ENCODE peak calls at places on chromosomes 7 and 10, in eight cellular contexts. T, V, F, D, E, C, X and H are unnamed samples.

GRCh38 chr10:123175389-123176387 is 21.5 kb downstream of the BUB3 start:
- DNase-seq in F (no peak), D (no peak), C (no peak), V (no peak), E (no peak), X (no peak), T (peak), H (no peak)

GRCh38 chr7:918441-919113 is 35.9 kb downstream of the ADAP1 start:
- DNase-seq in F (no peak), E (no peak), V (peak), C (peak), D (no peak), T (no peak), X (peak), H (no peak)

GRCh38 chr7:46751471-46751870 is 830.4 kb upstream of the IGFBP3 start:
- DNase-seq in X (no peak), D (no peak), F (no peak), E (no peak), C (no peak), T (no peak), V (no peak), H (no peak)

GRCh38 chr10:132611026-132611910 is 73.7 kb downstream of the INPP5A start:
- DNase-seq in F (no peak), C (no peak), D (no peak), T (no peak), E (no peak), V (no peak), X (no peak), H (no peak)

GRCh38 chr10:128049226-128050010 is 76.8 kb downstream of the MKI67 start:
- DNase-seq in T (peak), F (no peak), V (no peak), D (no peak), X (peak), C (no peak), E (no peak), H (no peak)

GRCh38 chr7:29292886-29293658 is 98.5 kb downstream of the CHN2 start:
- DNase-seq in T (no peak), X (no peak), C (no peak), V (peak), F (no peak), D (no peak), E (no peak), H (no peak)

GRCh38 chr7:96949766-96950165 is 55.6 kb upstream of the DLX6 start:
- DNase-seq in X (no peak), F (peak), T (no peak), D (peak), E (peak), V (no peak), C (no peak), H (no peak)

GRCh38 chr10:31770307-31770902 is 158.2 kb downstream of the ARHGAP12 start:
- DNase-seq in D (no peak), E (no peak), F (no peak), X (peak), V (no peak), C (no peak), T (peak), H (no peak)

GRCh38 chr7:107838816-107839584 is 36.0 kb upstream of the SLC26A3 start:
- DNase-seq in D (no peak), F (no peak), C (no peak), X (no peak), V (no peak), E (no peak), T (no peak), H (no peak)

GRCh38 chr7:65980478-65981250 is 1.3 kb downstream of the GUSB start:
- DNase-seq in E (no peak), T (peak), D (no peak), X (peak), C (peak), V (no peak), F (peak), H (peak)

GRCh38 chr10:125373546-125373945 is 213.2 kb upstream of the CTBP2 start:
- DNase-seq in D (no peak), E (no peak), V (no peak), T (peak), C (no peak), F (no peak), X (no peak), H (no peak)

GRCh38 chr7:30142710-30143109 is 7.9 kb downstream of the MTURN start:
- DNase-seq in C (no peak), F (peak), E (peak), V (no peak), D (no peak), T (no peak), X (no peak), H (no peak)

GRCh38 chr10:58334817-58335305 is at the start of gene UBE2D1:
- DNase-seq in C (peak), V (peak), F (peak), E (peak), X (peak), D (no peak), T (peak), H (no peak)

GRCh38 chr7:130492519-130493274 is 812 bp downstream of the MEST start:
- DNase-seq in E (peak), F (no peak), T (no peak), X (no peak), C (no peak), V (no peak), D (no peak), H (no peak)
- H3K4me3 ChIP-seq in E (peak), F (peak), T (no peak), X (no peak), C (peak), V (peak), D (peak), H (peak)

DNA sequence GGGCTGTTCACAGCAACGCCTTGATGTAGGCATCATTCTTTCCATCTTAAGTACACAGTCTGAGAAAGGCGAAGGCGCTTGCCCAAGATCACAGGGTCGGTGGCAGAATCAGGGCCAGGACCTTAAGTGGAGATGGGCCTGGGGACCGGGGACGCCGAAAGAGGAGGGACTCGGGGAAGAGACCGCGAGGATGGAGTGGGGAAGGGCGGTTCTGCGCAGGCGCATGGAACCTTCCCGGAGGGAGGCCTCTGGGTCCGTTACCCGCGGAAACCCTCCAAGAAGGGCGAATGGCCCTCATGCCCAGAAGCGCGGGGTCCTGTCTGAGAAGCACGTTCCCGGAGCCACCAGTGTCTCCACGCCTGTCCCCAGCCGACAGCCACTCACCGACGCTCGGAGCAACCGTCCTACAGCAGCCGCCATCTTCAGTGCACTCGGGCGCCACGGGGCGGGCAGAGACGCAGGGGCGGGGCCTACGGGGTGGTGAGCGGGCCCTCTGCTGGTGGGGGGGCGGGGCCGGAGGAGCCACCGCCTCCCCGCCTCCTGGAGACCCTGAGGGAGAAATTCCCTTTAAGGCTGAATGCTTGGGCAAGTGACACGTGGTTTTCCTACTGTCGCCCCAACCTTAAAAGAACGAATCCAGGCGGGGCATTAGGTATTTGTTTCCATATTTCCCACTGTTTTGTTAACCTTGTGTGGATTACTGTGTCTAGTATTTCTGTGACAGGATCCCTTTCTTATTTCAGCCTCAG is at the start of gene PRDX3:
- DNase-seq in T (peak), D (no peak), F (peak), E (peak), C (peak), V (peak), X (peak), H (peak)
- TF ChIP-seq CTCF in T (no peak), D (peak), F (peak), E (no peak), C (peak), V (no peak), X (peak), H (peak)

GRCh38 chr10:99426689-99427088 is 3.7 kb downstream of the GOT1 start:
- DNase-seq in X (no peak), T (no peak), D (no peak), E (no peak), F (no peak), V (no peak), C (no peak), H (no peak)

GRCh38 chr10:99430116-99430450 is 341 bp downstream of the GOT1 start:
- DNase-seq in V (no peak), D (no peak), F (no peak), X (no peak), C (no peak), E (no peak), T (no peak), H (no peak)

GRCh38 chr10:99425204-99425603 is 5.2 kb downstream of the GOT1 start:
- DNase-seq in T (no peak), E (no peak), F (no peak), C (no peak), D (no peak), V (no peak), X (no peak), H (no peak)

GRCh38 chr10:99429521-99430095 is 816 bp downstream of the GOT1 start:
- DNase-seq in V (no peak), T (no peak), C (no peak), F (no peak), D (no peak), E (no peak), X (no peak), H (no peak)

GRCh38 chr10:99427566-99428150 is 2.8 kb downstream of the GOT1 start:
- DNase-seq in F (no peak), V (no peak), E (no peak), T (no peak), C (no peak), D (no peak), X (no peak), H (no peak)
- H3K4me3 ChIP-seq in F (no peak), V (no peak), E (no peak), T (no peak), C (no peak), D (no peak), X (no peak), H (no peak)

DNA sequence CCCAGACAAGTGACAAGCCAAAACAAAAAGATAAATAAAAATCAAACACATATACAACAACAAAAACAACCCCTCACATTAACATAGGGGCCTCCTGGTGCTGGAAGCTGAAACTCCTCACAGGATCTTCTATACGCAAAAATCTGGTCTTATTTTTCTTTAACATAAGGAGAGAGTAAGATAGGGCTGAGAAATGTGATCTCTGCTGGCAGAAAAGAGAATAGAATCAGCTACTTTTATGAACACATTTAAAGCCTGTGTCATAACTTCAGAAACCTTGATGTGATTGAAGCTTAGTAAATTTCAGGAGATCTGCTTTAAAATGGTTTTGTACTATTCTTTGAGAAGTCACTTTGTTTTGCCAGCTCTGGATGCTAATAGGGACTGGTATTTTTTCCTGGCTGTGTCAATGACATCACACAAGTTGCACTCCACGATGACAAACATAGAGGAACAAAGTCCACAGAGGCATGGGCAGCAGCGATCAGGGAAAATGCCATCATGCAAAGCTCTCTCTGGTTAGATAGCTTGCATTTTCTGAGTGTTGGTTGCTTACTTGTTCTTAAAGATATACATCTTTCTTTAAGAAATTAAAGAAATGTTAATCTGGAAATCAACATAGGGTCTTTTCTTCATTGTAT is 176.6 kb upstream of the SP4 start:
- DNase-seq in E (no peak), F (no peak), X (no peak), D (no peak), T (no peak), C (no peak), V (no peak), H (no peak)
- TF ChIP-seq CTCF in E (no peak), F (no peak), X (no peak), D (no peak), T (no peak), C (no peak), V (no peak), H (no peak)